ENCODE peak calls at places on chromosomes 7 and 10, in seven cellular contexts. G is AG10803; U is NCI-H1048; B is DND-41; Q is HFFc6; T is RPMI7951; J is stimulated activated CD4-positive, alpha-beta T cell treated with anti-CD3 and anti-CD28 coated beads, TNF-alpha, amount 100 ng/mL, for 48 hours. H is an unnamed sample.

GRCh38 chr10:100724531-100725027 is 20.8 kb upstream of the PAX2 start:
- DNase-seq in J (no peak), T (no peak), U (no peak), Q (no peak), G (no peak), B (no peak), H (no peak)

GRCh38 chr10:45227042-45227441 is 88.4 kb downstream of the OR13A1 start:
- DNase-seq in U (no peak), Q (no peak), G (no peak), B (no peak), J (no peak), T (no peak), H (no peak)

GRCh38 chr7:1049006-1049741 is 4.8 kb downstream of the GPR146 start:
- DNase-seq in U (no peak), G (no peak), J (no peak), T (no peak), Q (no peak), B (no peak), H (no peak)

GRCh38 chr7:83697814-83698530 is 49.0 kb upstream of the SEMA3E start:
- DNase-seq in U (no peak), J (no peak), T (peak; percentile 14), G (no peak), Q (no peak), B (no peak), H (no peak)

GRCh38 chr7:117277576-117277975 is 45.3 kb downstream of the WNT2 start:
- DNase-seq in U (no peak), Q (no peak), T (no peak), B (no peak), J (no peak), G (peak; percentile 55), H (no peak)

GRCh38 chr7:6237002-6237401 is 35.4 kb downstream of the CYTH3 start:
- DNase-seq in Q (no peak), U (no peak), J (no peak), B (no peak), T (no peak), G (no peak), H (no peak)

GRCh38 chr7:107291434-107291833 is 122.6 kb downstream of the HBP1 start:
- DNase-seq in Q (no peak), G (no peak), B (no peak), T (peak; percentile 2), J (no peak), U (no peak), H (no peak)

GRCh38 chr7:155232911-155233702 is 64.6 kb upstream of the INSIG1 start:
- DNase-seq in T (no peak), J (no peak), G (peak; percentile 58), Q (no peak), U (no peak), B (no peak), H (no peak)

H was measured in vagina.